ENCODE peak calls at places on chromosomes 12 and 14, in seven cellular contexts. W is A549, B is IMR-90, E is K562, G is HCT116, S is HepG2, R is GM12878. X is an unnamed sample.
A peak's percentile ranks its signal among the peaks of the same experiment; 100 is the strongest.

GRCh38 chr14:90444077-90444696 is 47.4 kb downstream of the CALM1 start:
- DNase-seq in W (no peak), B (no peak), E (no peak), G (no peak), S (peak; percentile 37), R (no peak), X (no peak)

GRCh38 chr14:91330846-91331245 is 86.3 kb upstream of the GPR68 start:
- DNase-seq in W (no peak), B (no peak), E (no peak), G (no peak), S (no peak), R (no peak), X (no peak)

GRCh38 chr12:6788972-6789905 is at the start of gene CD4:
- DNase-seq in W (no peak), B (no peak), E (no peak), G (no peak), S (no peak), R (no peak), X (no peak)

GRCh38 chr12:88153959-88154358 is 11.9 kb downstream of the TMTC3 start:
- DNase-seq in W (peak; percentile 55), B (peak; percentile 70), E (no peak), G (peak; percentile 37), S (peak; percentile 16), R (no peak), X (no peak)

GRCh38 chr14:68361231-68361630 is 431.6 kb downstream of the ZFP36L1 start:
- DNase-seq in W (no peak), B (peak; percentile 43), E (no peak), G (no peak), S (no peak), R (no peak), X (no peak)

GRCh38 chr14:68094158-68094557 is 274.6 kb downstream of the RAD51B start:
- DNase-seq in W (no peak), B (no peak), E (no peak), G (no peak), S (no peak), R (no peak), X (no peak)

GRCh38 chr12:2876431-2877046 is 435 bp downstream of the FOXM1 start:
- DNase-seq in W (peak; percentile 65), B (no peak), E (peak; percentile 47), G (no peak), S (no peak), R (no peak), X (no peak)

GRCh38 chr14:100408350-100409015 is 85.3 kb downstream of the SLC25A47 start:
- DNase-seq in W (peak; percentile 83), B (peak; percentile 90), E (peak; percentile 56), G (peak; percentile 67), S (no peak), R (no peak), X (no peak)

GRCh38 chr14:100410056-100410565 is 87.0 kb downstream of the SLC25A47 start:
- DNase-seq in W (no peak), B (peak; percentile 67), E (no peak), G (no peak), S (no peak), R (no peak), X (no peak)

GRCh38 chr12:52521581-52522266 is 1.5 kb upstream of the KRT5 start:
- DNase-seq in W (no peak), B (no peak), E (no peak), G (no peak), S (no peak), R (no peak), X (no peak)

GRCh38 chr12:48069253-48069652 is 36.6 kb downstream of the SENP1 start:
- DNase-seq in W (no peak), B (peak; percentile 10), E (no peak), G (no peak), S (no peak), R (no peak), X (no peak)

GRCh38 chr12:89333564-89334252 is 18.6 kb downstream of the DUSP6 start:
- DNase-seq in W (no peak), B (no peak), E (peak; percentile 48), G (no peak), S (no peak), R (no peak), X (no peak)

GRCh38 chr12:92648242-92649031 is 54.4 kb upstream of the PLEKHG7 start:
- DNase-seq in W (no peak), B (peak; percentile 14), E (no peak), G (no peak), S (no peak), R (no peak), X (peak; percentile 13)

GRCh38 chr14:90643982-90644510 is 172.2 kb downstream of the TTC7B start:
- DNase-seq in W (no peak), B (no peak), E (no peak), G (no peak), S (no peak), R (no peak), X (no peak)

DNA sequence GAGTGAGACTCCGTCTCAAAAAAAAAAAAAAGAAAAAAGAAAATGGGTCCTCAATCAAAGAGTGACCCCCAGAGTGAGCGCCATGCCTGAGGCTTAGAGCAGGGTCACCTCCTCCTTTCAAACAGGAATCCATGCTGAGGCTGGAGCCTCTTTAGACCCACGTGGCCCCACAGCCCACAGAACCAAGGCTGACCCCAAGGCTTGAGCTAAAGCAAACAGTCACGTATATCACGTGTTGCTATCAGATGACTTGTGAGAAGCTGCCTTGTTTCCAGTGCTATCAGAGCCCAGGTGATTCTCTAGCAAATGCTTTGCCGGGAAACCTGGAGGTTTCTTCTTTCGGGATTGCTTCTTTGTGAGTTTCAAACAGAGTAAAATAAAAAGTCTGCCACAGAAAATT is 31.7 kb upstream of the DYNC1H1 start:
- DNase-seq in W (no peak), B (peak; percentile 28), E (no peak), G (no peak), S (peak; percentile 31), R (no peak), X (no peak)
- TF ChIP-seq CEBPB in W (no peak), B (no peak), E (no peak), G (no peak), S (no peak), R (no peak), X (no peak)

DNA sequence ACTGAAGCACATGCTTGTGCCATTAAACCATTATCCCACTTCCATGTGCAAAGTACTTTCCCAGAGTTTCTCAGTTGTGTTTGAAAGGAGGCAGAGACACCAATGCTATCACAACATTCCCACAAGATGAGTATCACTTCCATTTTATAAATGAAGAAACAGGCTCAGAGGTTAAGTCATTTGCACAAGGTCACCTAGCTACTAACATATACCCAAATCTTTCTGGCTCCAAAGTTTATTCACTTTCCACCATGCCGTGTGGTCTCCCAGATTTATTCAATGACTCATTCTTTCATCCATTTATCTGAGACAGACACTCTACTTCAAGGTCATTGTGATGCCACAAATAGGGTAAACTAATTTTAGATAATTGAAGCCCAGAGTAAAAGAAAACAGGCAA is 9.4 kb downstream of the ART4 start:
- DNase-seq in W (peak; percentile 43), B (peak; percentile 29), E (no peak), G (no peak), S (peak; percentile 35), R (no peak), X (no peak)
- TF ChIP-seq CEBPB in W (peak; percentile 31), B (no peak), E (no peak), G (no peak), S (no peak), R (no peak), X (no peak)

DNA sequence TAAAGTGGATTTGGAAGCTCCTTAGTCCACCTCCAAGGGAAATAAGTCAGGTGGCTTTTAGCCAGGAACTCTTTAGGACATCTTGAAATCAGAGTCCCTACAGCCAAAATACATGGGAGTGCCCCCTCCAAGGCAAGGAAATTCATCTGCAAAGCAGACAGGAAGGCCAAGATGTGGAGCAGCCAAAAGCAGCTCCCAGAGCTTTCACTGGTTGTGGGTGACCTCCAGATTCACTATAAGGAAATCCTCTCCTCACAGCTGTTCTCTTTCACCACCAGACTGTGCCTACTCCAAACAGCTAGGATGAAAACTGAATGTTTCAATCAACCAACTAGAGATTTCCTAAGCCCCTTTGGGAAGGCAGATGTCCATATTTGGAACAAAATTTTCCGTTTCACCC is 6.7 kb downstream of the TTC9 start:
- DNase-seq in W (no peak), B (no peak), E (no peak), G (no peak), S (no peak), R (no peak), X (peak; percentile 16)
- TF ChIP-seq CEBPB in W (no peak), B (no peak), E (no peak), G (no peak), S (no peak), R (no peak), X (no peak)

GRCh38 chr12:99390707-99391106 is 256.8 kb upstream of the GARIN6 start:
- DNase-seq in W (peak; percentile 27), B (no peak), E (no peak), G (no peak), S (no peak), R (no peak), X (peak; percentile 19)

GRCh38 chr12:99389751-99390150 is 257.8 kb upstream of the GARIN6 start:
- DNase-seq in W (no peak), B (no peak), E (no peak), G (no peak), S (no peak), R (no peak), X (no peak)

GRCh38 chr12:99383258-99383657 is 264.3 kb upstream of the GARIN6 start:
- DNase-seq in W (no peak), B (no peak), E (no peak), G (no peak), S (no peak), R (no peak), X (no peak)

GRCh38 chr12:99387661-99388060 is 259.9 kb upstream of the GARIN6 start:
- DNase-seq in W (no peak), B (no peak), E (no peak), G (no peak), S (no peak), R (no peak), X (no peak)

DNA sequence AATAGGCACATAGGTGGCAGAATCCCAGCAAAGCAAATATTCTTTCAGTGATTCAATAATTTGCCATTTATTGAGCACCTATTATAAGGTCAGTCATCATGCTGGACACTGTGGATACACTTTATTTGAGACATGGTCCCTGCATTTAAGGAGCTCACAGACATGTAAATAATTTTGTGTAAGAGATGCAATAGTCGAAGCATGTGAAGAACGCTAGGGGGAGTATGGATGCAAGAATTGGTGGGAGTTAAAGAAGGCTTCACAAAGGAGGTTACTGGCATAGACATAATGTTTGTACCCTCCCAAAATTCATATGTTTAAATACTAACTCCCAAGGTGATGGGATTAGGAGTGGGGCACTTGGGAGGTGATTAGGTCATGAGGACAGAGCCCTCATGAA is 260.6 kb upstream of the GARIN6 start:
- DNase-seq in W (peak; percentile 69), B (peak; percentile 8), E (no peak), G (peak; percentile 28), S (peak; percentile 48), R (no peak), X (no peak)
- TF ChIP-seq CEBPB in W (no peak), B (no peak), E (no peak), G (no peak), S (no peak), R (no peak), X (no peak)

X was measured in H1.